ENCODE peak calls at places on chromosomes 4 and X, in seven cellular contexts. One of them, this sample, is unnamed.

GRCh38 chr4:15912961-15913630 is 25.4 kb downstream of the FGFBP1 start:
- DNase-seq in lung: no peak
- DNase-seq in dorsolateral prefrontal cortex: no peak
- DNase-seq in fibroblast of pulmonary artery: peak; percentile 64
- DNase-seq in glutamatergic neuron: no peak
- DNase-seq in bronchial epithelial cell: no peak
- DNase-seq in prostate gland: no peak
- DNase-seq in this sample: no peak

GRCh38 chr4:13698296-13698695 is 70.8 kb upstream of the BOD1L1 start:
- DNase-seq in dorsolateral prefrontal cortex: no peak
- DNase-seq in glutamatergic neuron: no peak
- DNase-seq in prostate gland: no peak
- DNase-seq in fibroblast of pulmonary artery: no peak
- DNase-seq in lung: no peak
- DNase-seq in bronchial epithelial cell: peak; percentile 66
- DNase-seq in this sample: no peak

GRCh38 chrX:83278988-83279387 is 229.1 kb upstream of the POU3F4 start:
- DNase-seq in prostate gland: no peak
- DNase-seq in glutamatergic neuron: no peak
- DNase-seq in lung: no peak
- DNase-seq in bronchial epithelial cell: no peak
- DNase-seq in dorsolateral prefrontal cortex: no peak
- DNase-seq in fibroblast of pulmonary artery: no peak
- DNase-seq in this sample: no peak

GRCh38 chrX:131040781-131041180 is 17.4 kb upstream of the ARHGAP36 start:
- DNase-seq in glutamatergic neuron: no peak
- DNase-seq in fibroblast of pulmonary artery: no peak
- DNase-seq in dorsolateral prefrontal cortex: no peak
- DNase-seq in prostate gland: no peak
- DNase-seq in lung: no peak
- DNase-seq in bronchial epithelial cell: no peak
- DNase-seq in this sample: no peak

GRCh38 chr4:1364748-1365147 is 17.7 kb downstream of the UVSSA start:
- DNase-seq in lung: no peak
- DNase-seq in dorsolateral prefrontal cortex: no peak
- DNase-seq in prostate gland: no peak
- DNase-seq in bronchial epithelial cell: no peak
- DNase-seq in glutamatergic neuron: no peak
- DNase-seq in fibroblast of pulmonary artery: no peak
- DNase-seq in this sample: no peak

GRCh38 chr4:1249731-1250526 is 999 bp upstream of the CTBP1 start:
- DNase-seq in prostate gland: no peak
- DNase-seq in fibroblast of pulmonary artery: peak; percentile 46
- DNase-seq in lung: peak; percentile 51
- DNase-seq in dorsolateral prefrontal cortex: peak; percentile 44
- DNase-seq in bronchial epithelial cell: peak; percentile 12
- DNase-seq in glutamatergic neuron: no peak
- DNase-seq in this sample: no peak

GRCh38 chr4:174061026-174061425 is 222.4 kb downstream of the FBXO8 start:
- DNase-seq in fibroblast of pulmonary artery: no peak
- DNase-seq in prostate gland: no peak
- DNase-seq in glutamatergic neuron: no peak
- DNase-seq in lung: no peak
- DNase-seq in bronchial epithelial cell: no peak
- DNase-seq in dorsolateral prefrontal cortex: no peak
- DNase-seq in this sample: no peak

GRCh38 chr4:166043801-166044200 is 170.8 kb downstream of the TLL1 start:
- DNase-seq in dorsolateral prefrontal cortex: no peak
- DNase-seq in bronchial epithelial cell: no peak
- DNase-seq in fibroblast of pulmonary artery: no peak
- DNase-seq in glutamatergic neuron: no peak
- DNase-seq in lung: no peak
- DNase-seq in prostate gland: no peak
- DNase-seq in this sample: no peak

GRCh38 chr4:13264126-13264525 is 220.0 kb downstream of the RAB28 start:
- DNase-seq in fibroblast of pulmonary artery: no peak
- DNase-seq in glutamatergic neuron: no peak
- DNase-seq in bronchial epithelial cell: peak; percentile 4
- DNase-seq in prostate gland: no peak
- DNase-seq in dorsolateral prefrontal cortex: no peak
- DNase-seq in lung: no peak
- DNase-seq in this sample: no peak

GRCh38 chrX:46256875-46257274 is 288.3 kb downstream of the ZNF674 start:
- DNase-seq in fibroblast of pulmonary artery: no peak
- DNase-seq in glutamatergic neuron: no peak
- DNase-seq in prostate gland: no peak
- DNase-seq in lung: no peak
- DNase-seq in bronchial epithelial cell: no peak
- DNase-seq in dorsolateral prefrontal cortex: no peak
- DNase-seq in this sample: no peak

GRCh38 chr4:61294001-61294400 is 93.9 kb downstream of the ADGRL3 start:
- DNase-seq in fibroblast of pulmonary artery: no peak
- DNase-seq in dorsolateral prefrontal cortex: no peak
- DNase-seq in prostate gland: no peak
- DNase-seq in bronchial epithelial cell: no peak
- DNase-seq in glutamatergic neuron: no peak
- DNase-seq in lung: no peak
- DNase-seq in this sample: no peak

GRCh38 chrX:101419489-101419888 is 11.5 kb downstream of the HNRNPH2 start:
- DNase-seq in lung: no peak
- DNase-seq in bronchial epithelial cell: no peak
- DNase-seq in prostate gland: no peak
- DNase-seq in dorsolateral prefrontal cortex: no peak
- DNase-seq in glutamatergic neuron: no peak
- DNase-seq in fibroblast of pulmonary artery: no peak
- DNase-seq in this sample: no peak

GRCh38 chrX:68833855-68834331 is 5.1 kb downstream of the EFNB1 start:
- DNase-seq in bronchial epithelial cell: peak; percentile 85
- DNase-seq in glutamatergic neuron: no peak
- DNase-seq in dorsolateral prefrontal cortex: no peak
- DNase-seq in lung: no peak
- DNase-seq in fibroblast of pulmonary artery: no peak
- DNase-seq in prostate gland: no peak
- DNase-seq in this sample: no peak

GRCh38 chrX:3950373-3950772 is 236.9 kb upstream of the PRKX start:
- DNase-seq in prostate gland: no peak
- DNase-seq in glutamatergic neuron: no peak
- DNase-seq in bronchial epithelial cell: no peak
- DNase-seq in dorsolateral prefrontal cortex: no peak
- DNase-seq in lung: no peak
- DNase-seq in fibroblast of pulmonary artery: no peak
- DNase-seq in this sample: no peak

GRCh38 chr4:153564630-153565525 is 98.7 kb downstream of the TMEM131L start:
- DNase-seq in fibroblast of pulmonary artery: peak; percentile 49
- DNase-seq in glutamatergic neuron: no peak
- DNase-seq in dorsolateral prefrontal cortex: no peak
- DNase-seq in prostate gland: no peak
- DNase-seq in lung: no peak
- DNase-seq in bronchial epithelial cell: no peak
- DNase-seq in this sample: no peak

GRCh38 chr4:168304744-168305459 is 13.7 kb downstream of the DDX60 start:
- DNase-seq in prostate gland: no peak
- DNase-seq in fibroblast of pulmonary artery: peak; percentile 40
- DNase-seq in lung: no peak
- DNase-seq in dorsolateral prefrontal cortex: no peak
- DNase-seq in bronchial epithelial cell: peak; percentile 100
- DNase-seq in glutamatergic neuron: no peak
- DNase-seq in this sample: no peak

GRCh38 chr4:152735302-152735917 is 44.1 kb downstream of the TIGD4 start:
- DNase-seq in dorsolateral prefrontal cortex: no peak
- DNase-seq in fibroblast of pulmonary artery: peak; percentile 54
- DNase-seq in lung: no peak
- DNase-seq in glutamatergic neuron: no peak
- DNase-seq in prostate gland: no peak
- DNase-seq in bronchial epithelial cell: peak; percentile 57
- DNase-seq in this sample: no peak

GRCh38 chr4:145505945-145506344 is 24.3 kb downstream of the SMAD1 start:
- DNase-seq in dorsolateral prefrontal cortex: no peak
- DNase-seq in glutamatergic neuron: no peak
- DNase-seq in prostate gland: no peak
- DNase-seq in lung: no peak
- DNase-seq in fibroblast of pulmonary artery: no peak
- DNase-seq in bronchial epithelial cell: no peak
- DNase-seq in this sample: no peak

GRCh38 chr4:26787461-26788340 is 72.9 kb upstream of the STIM2 start:
- DNase-seq in prostate gland: peak; percentile 77
- DNase-seq in bronchial epithelial cell: peak; percentile 93
- DNase-seq in lung: no peak
- DNase-seq in fibroblast of pulmonary artery: peak; percentile 59
- DNase-seq in dorsolateral prefrontal cortex: no peak
- DNase-seq in glutamatergic neuron: no peak
- DNase-seq in this sample: no peak

GRCh38 chrX:131544218-131544617 is 344 bp downstream of the OR13H1 start:
- DNase-seq in glutamatergic neuron: no peak
- DNase-seq in bronchial epithelial cell: no peak
- DNase-seq in prostate gland: no peak
- DNase-seq in dorsolateral prefrontal cortex: no peak
- DNase-seq in fibroblast of pulmonary artery: no peak
- DNase-seq in lung: no peak
- DNase-seq in this sample: no peak

GRCh38 chr4:140251566-140251965 is 97.6 kb upstream of the MAML3 start:
- DNase-seq in prostate gland: no peak
- DNase-seq in glutamatergic neuron: no peak
- DNase-seq in bronchial epithelial cell: peak; percentile 77
- DNase-seq in fibroblast of pulmonary artery: no peak
- DNase-seq in lung: no peak
- DNase-seq in dorsolateral prefrontal cortex: no peak
- DNase-seq in this sample: no peak

GRCh38 chr4:2950221-2950989 is 12.8 kb downstream of the NOP14 start:
- DNase-seq in bronchial epithelial cell: no peak
- DNase-seq in dorsolateral prefrontal cortex: no peak
- DNase-seq in lung: no peak
- DNase-seq in prostate gland: no peak
- DNase-seq in fibroblast of pulmonary artery: peak; percentile 37
- DNase-seq in glutamatergic neuron: no peak
- DNase-seq in this sample: no peak

GRCh38 chr4:100933628-100934027 is 413.7 kb downstream of the PPP3CA start:
- DNase-seq in prostate gland: no peak
- DNase-seq in fibroblast of pulmonary artery: peak; percentile 87
- DNase-seq in lung: no peak
- DNase-seq in dorsolateral prefrontal cortex: no peak
- DNase-seq in glutamatergic neuron: no peak
- DNase-seq in bronchial epithelial cell: peak; percentile 29
- DNase-seq in this sample: no peak

DNA sequence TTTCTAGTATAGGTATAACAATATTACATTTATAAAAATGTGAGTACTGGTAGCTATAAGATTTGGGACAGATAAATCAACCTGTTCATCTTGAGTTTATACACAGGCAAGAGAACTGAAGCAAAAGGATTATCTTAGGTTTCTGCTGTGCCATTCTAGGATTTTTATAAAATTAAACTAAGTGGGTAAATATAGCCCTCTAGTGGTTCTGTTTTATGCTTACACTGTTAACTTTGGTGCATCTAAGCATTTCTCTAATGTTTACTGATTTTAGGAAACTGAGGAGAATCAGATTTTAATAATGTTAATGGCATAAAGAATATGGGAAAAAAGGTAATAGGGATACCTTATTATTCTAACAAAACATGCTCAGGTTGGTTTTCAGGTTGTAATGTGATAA is 1.1 kb upstream of the RRH start:
- DNase-seq in prostate gland: no peak
- DNase-seq in fibroblast of pulmonary artery: peak; percentile 52
- DNase-seq in lung: no peak
- DNase-seq in glutamatergic neuron: no peak
- DNase-seq in bronchial epithelial cell: peak; percentile 20
- DNase-seq in dorsolateral prefrontal cortex: no peak
- DNase-seq in this sample: no peak
- TF ChIP-seq CTCF in prostate gland: peak; percentile 60
- TF ChIP-seq CTCF in fibroblast of pulmonary artery: peak; percentile 63
- TF ChIP-seq CTCF in lung: peak; percentile 22
- TF ChIP-seq CTCF in glutamatergic neuron: peak; percentile 66
- TF ChIP-seq CTCF in bronchial epithelial cell: peak; percentile 37
- TF ChIP-seq CTCF in dorsolateral prefrontal cortex: peak; percentile 65
- TF ChIP-seq CTCF in this sample: no peak

GRCh38 chr4:119932277-119932676 is 134.4 kb downstream of the MAD2L1 start:
- DNase-seq in lung: no peak
- DNase-seq in prostate gland: no peak
- DNase-seq in dorsolateral prefrontal cortex: no peak
- DNase-seq in bronchial epithelial cell: no peak
- DNase-seq in fibroblast of pulmonary artery: no peak
- DNase-seq in glutamatergic neuron: no peak
- DNase-seq in this sample: no peak
- TF ChIP-seq CTCF in lung: no peak
- TF ChIP-seq CTCF in prostate gland: no peak
- TF ChIP-seq CTCF in dorsolateral prefrontal cortex: no peak
- TF ChIP-seq CTCF in bronchial epithelial cell: no peak
- TF ChIP-seq CTCF in fibroblast of pulmonary artery: no peak
- TF ChIP-seq CTCF in glutamatergic neuron: no peak
- TF ChIP-seq CTCF in this sample: no peak

GRCh38 chr4:71732706-71733105 is 51.2 kb downstream of the GC start:
- DNase-seq in glutamatergic neuron: no peak
- DNase-seq in prostate gland: no peak
- DNase-seq in bronchial epithelial cell: peak; percentile 52
- DNase-seq in fibroblast of pulmonary artery: peak; percentile 57
- DNase-seq in lung: no peak
- DNase-seq in dorsolateral prefrontal cortex: no peak
- DNase-seq in this sample: no peak
- TF ChIP-seq CTCF in glutamatergic neuron: peak; percentile 48
- TF ChIP-seq CTCF in prostate gland: peak; percentile 50
- TF ChIP-seq CTCF in bronchial epithelial cell: peak; percentile 39
- TF ChIP-seq CTCF in fibroblast of pulmonary artery: peak; percentile 36
- TF ChIP-seq CTCF in lung: no peak
- TF ChIP-seq CTCF in dorsolateral prefrontal cortex: peak; percentile 55
- TF ChIP-seq CTCF in this sample: no peak

GRCh38 chrX:14344172-14344940 is 185.0 kb upstream of the GLRA2 start:
- DNase-seq in glutamatergic neuron: no peak
- DNase-seq in bronchial epithelial cell: peak; percentile 16
- DNase-seq in dorsolateral prefrontal cortex: no peak
- DNase-seq in fibroblast of pulmonary artery: no peak
- DNase-seq in lung: no peak
- DNase-seq in prostate gland: no peak
- DNase-seq in this sample: no peak
- TF ChIP-seq CTCF in glutamatergic neuron: peak; percentile 14
- TF ChIP-seq CTCF in bronchial epithelial cell: no peak
- TF ChIP-seq CTCF in dorsolateral prefrontal cortex: no peak
- TF ChIP-seq CTCF in fibroblast of pulmonary artery: no peak
- TF ChIP-seq CTCF in lung: no peak
- TF ChIP-seq CTCF in prostate gland: no peak
- TF ChIP-seq CTCF in this sample: no peak

DNA sequence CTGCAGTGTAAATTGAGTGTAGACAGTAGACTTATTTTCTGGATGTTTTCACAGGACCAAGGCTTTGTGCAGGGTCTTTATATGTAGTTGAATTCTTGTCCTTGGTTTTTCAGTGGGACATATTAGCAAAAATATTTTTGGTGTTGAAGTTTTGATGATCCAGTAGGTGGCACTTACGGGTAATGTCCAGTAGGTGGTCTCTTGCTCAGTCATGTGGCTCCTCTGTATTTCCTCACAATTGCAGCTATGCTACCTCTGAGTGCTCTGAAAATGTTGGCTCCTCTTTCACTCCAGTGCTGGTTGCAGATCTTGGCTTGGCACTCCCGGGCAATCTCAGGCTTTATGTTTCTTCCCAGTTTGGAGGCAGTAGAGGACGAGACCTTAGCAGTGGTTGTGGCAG is 419.8 kb upstream of the AMOT start:
- DNase-seq in dorsolateral prefrontal cortex: no peak
- DNase-seq in bronchial epithelial cell: no peak
- DNase-seq in fibroblast of pulmonary artery: peak; percentile 4
- DNase-seq in prostate gland: no peak
- DNase-seq in glutamatergic neuron: no peak
- DNase-seq in lung: no peak
- DNase-seq in this sample: no peak
- TF ChIP-seq CTCF in dorsolateral prefrontal cortex: no peak
- TF ChIP-seq CTCF in bronchial epithelial cell: no peak
- TF ChIP-seq CTCF in fibroblast of pulmonary artery: peak; percentile 11
- TF ChIP-seq CTCF in prostate gland: no peak
- TF ChIP-seq CTCF in glutamatergic neuron: peak; percentile 45
- TF ChIP-seq CTCF in lung: no peak
- TF ChIP-seq CTCF in this sample: no peak

This sample was measured in omental fat pad.